ENCODE peak calls at places on chromosomes 5 and 9, in nine cellular contexts. One of them, this sample, is unnamed.

GRCh38 chr5:81717221-81717620 is 33.7 kb downstream of the SSBP2 start:
- ATAC-seq in left lung: no peak
- ATAC-seq in heart left ventricle: no peak
- ATAC-seq in PC-3: no peak
- ATAC-seq in pancreas: no peak
- ATAC-seq in right cardiac atrium: no peak
- ATAC-seq in GM23338: no peak
- ATAC-seq in upper lobe of right lung: no peak
- ATAC-seq in CD8-positive, alpha-beta T cell: no peak
- ATAC-seq in this sample: no peak

GRCh38 chr9:21294904-21295538 is 10.1 kb downstream of the IFNA5 start:
- ATAC-seq in upper lobe of right lung: no peak
- ATAC-seq in CD8-positive, alpha-beta T cell: peak; percentile 29
- ATAC-seq in right cardiac atrium: no peak
- ATAC-seq in PC-3: no peak
- ATAC-seq in pancreas: no peak
- ATAC-seq in left lung: no peak
- ATAC-seq in heart left ventricle: no peak
- ATAC-seq in GM23338: no peak
- ATAC-seq in this sample: no peak

GRCh38 chr5:124655943-124656459 is 90.4 kb downstream of the ZNF608 start:
- ATAC-seq in left lung: peak; percentile 66
- ATAC-seq in PC-3: peak; percentile 84
- ATAC-seq in right cardiac atrium: peak; percentile 75
- ATAC-seq in CD8-positive, alpha-beta T cell: no peak
- ATAC-seq in heart left ventricle: peak; percentile 56
- ATAC-seq in GM23338: no peak
- ATAC-seq in pancreas: peak; percentile 79
- ATAC-seq in upper lobe of right lung: peak; percentile 77
- ATAC-seq in this sample: peak; percentile 20

GRCh38 chr9:70044450-70045307 is 1.0 kb downstream of the MAMDC2 start:
- ATAC-seq in upper lobe of right lung: peak; percentile 57
- ATAC-seq in GM23338: peak; percentile 67
- ATAC-seq in CD8-positive, alpha-beta T cell: no peak
- ATAC-seq in left lung: peak; percentile 79
- ATAC-seq in right cardiac atrium: peak; percentile 73
- ATAC-seq in PC-3: no peak
- ATAC-seq in heart left ventricle: peak; percentile 20
- ATAC-seq in pancreas: peak; percentile 76
- ATAC-seq in this sample: peak; percentile 32

GRCh38 chr5:108715408-108715807 is 32.3 kb upstream of the FER start:
- ATAC-seq in PC-3: no peak
- ATAC-seq in right cardiac atrium: no peak
- ATAC-seq in GM23338: no peak
- ATAC-seq in CD8-positive, alpha-beta T cell: no peak
- ATAC-seq in left lung: no peak
- ATAC-seq in pancreas: no peak
- ATAC-seq in upper lobe of right lung: no peak
- ATAC-seq in heart left ventricle: no peak
- ATAC-seq in this sample: no peak

GRCh38 chr5:60196382-60197113 is 303.0 kb upstream of the PDE4D start:
- ATAC-seq in upper lobe of right lung: peak; percentile 43
- ATAC-seq in GM23338: no peak
- ATAC-seq in right cardiac atrium: no peak
- ATAC-seq in PC-3: peak; percentile 94
- ATAC-seq in pancreas: no peak
- ATAC-seq in left lung: peak; percentile 65
- ATAC-seq in CD8-positive, alpha-beta T cell: no peak
- ATAC-seq in heart left ventricle: no peak
- ATAC-seq in this sample: peak; percentile 60

GRCh38 chr9:134551657-134552348 is 89.8 kb upstream of the COL5A1 start:
- ATAC-seq in PC-3: peak; percentile 88
- ATAC-seq in GM23338: no peak
- ATAC-seq in pancreas: no peak
- ATAC-seq in right cardiac atrium: peak; percentile 41
- ATAC-seq in heart left ventricle: peak; percentile 51
- ATAC-seq in left lung: peak; percentile 51
- ATAC-seq in upper lobe of right lung: peak; percentile 19
- ATAC-seq in CD8-positive, alpha-beta T cell: no peak
- ATAC-seq in this sample: no peak

GRCh38 chr5:172361566-172362238 is 78.1 kb upstream of the UBTD2 start:
- ATAC-seq in upper lobe of right lung: peak; percentile 81
- ATAC-seq in heart left ventricle: no peak
- ATAC-seq in right cardiac atrium: no peak
- ATAC-seq in CD8-positive, alpha-beta T cell: no peak
- ATAC-seq in left lung: peak; percentile 50
- ATAC-seq in GM23338: no peak
- ATAC-seq in PC-3: peak; percentile 97
- ATAC-seq in pancreas: no peak
- ATAC-seq in this sample: peak; percentile 42

GRCh38 chr5:96120120-96120519 is 158.5 kb upstream of the ELL2 start:
- ATAC-seq in CD8-positive, alpha-beta T cell: no peak
- ATAC-seq in pancreas: no peak
- ATAC-seq in heart left ventricle: no peak
- ATAC-seq in GM23338: no peak
- ATAC-seq in right cardiac atrium: no peak
- ATAC-seq in left lung: no peak
- ATAC-seq in PC-3: no peak
- ATAC-seq in upper lobe of right lung: no peak
- ATAC-seq in this sample: no peak

GRCh38 chr9:69325409-69326212 is 596 bp downstream of the ENTREP1 start:
- ATAC-seq in pancreas: no peak
- ATAC-seq in left lung: peak; percentile 17
- ATAC-seq in GM23338: peak; percentile 29
- ATAC-seq in upper lobe of right lung: peak; percentile 16
- ATAC-seq in PC-3: peak; percentile 51
- ATAC-seq in heart left ventricle: peak; percentile 32
- ATAC-seq in right cardiac atrium: peak; percentile 6
- ATAC-seq in CD8-positive, alpha-beta T cell: no peak
- ATAC-seq in this sample: peak; percentile 20

GRCh38 chr5:60649288-60649917 is 50.6 kb downstream of the DEPDC1B start:
- ATAC-seq in pancreas: no peak
- ATAC-seq in upper lobe of right lung: no peak
- ATAC-seq in CD8-positive, alpha-beta T cell: no peak
- ATAC-seq in GM23338: no peak
- ATAC-seq in right cardiac atrium: no peak
- ATAC-seq in heart left ventricle: no peak
- ATAC-seq in PC-3: peak; percentile 55
- ATAC-seq in left lung: peak; percentile 36
- ATAC-seq in this sample: no peak

GRCh38 chr9:34328983-34329832 is at the start of the genes KIF24 and NUDT2:
- ATAC-seq in right cardiac atrium: peak; percentile 98
- ATAC-seq in PC-3: peak; percentile 94
- ATAC-seq in pancreas: peak; percentile 94
- ATAC-seq in upper lobe of right lung: peak; percentile 98
- ATAC-seq in heart left ventricle: peak; percentile 98
- ATAC-seq in left lung: peak; percentile 96
- ATAC-seq in CD8-positive, alpha-beta T cell: peak; percentile 91
- ATAC-seq in GM23338: peak; percentile 94
- ATAC-seq in this sample: peak; percentile 98

GRCh38 chr5:68178579-68178978 is 37.0 kb upstream of the PIK3R1 start:
- ATAC-seq in GM23338: no peak
- ATAC-seq in PC-3: no peak
- ATAC-seq in left lung: no peak
- ATAC-seq in heart left ventricle: no peak
- ATAC-seq in right cardiac atrium: no peak
- ATAC-seq in CD8-positive, alpha-beta T cell: no peak
- ATAC-seq in upper lobe of right lung: no peak
- ATAC-seq in pancreas: no peak
- ATAC-seq in this sample: no peak

GRCh38 chr5:172689801-172690200 is 48.7 kb downstream of the NEURL1B start:
- ATAC-seq in CD8-positive, alpha-beta T cell: no peak
- ATAC-seq in PC-3: no peak
- ATAC-seq in left lung: no peak
- ATAC-seq in upper lobe of right lung: no peak
- ATAC-seq in pancreas: no peak
- ATAC-seq in right cardiac atrium: no peak
- ATAC-seq in GM23338: no peak
- ATAC-seq in heart left ventricle: no peak
- ATAC-seq in this sample: no peak

GRCh38 chr5:170278611-170279500 is 18.7 kb downstream of the LCP2 start:
- ATAC-seq in upper lobe of right lung: peak; percentile 72
- ATAC-seq in PC-3: no peak
- ATAC-seq in pancreas: no peak
- ATAC-seq in left lung: peak; percentile 64
- ATAC-seq in GM23338: peak; percentile 25
- ATAC-seq in heart left ventricle: peak; percentile 56
- ATAC-seq in right cardiac atrium: peak; percentile 62
- ATAC-seq in CD8-positive, alpha-beta T cell: peak; percentile 67
- ATAC-seq in this sample: no peak

DNA sequence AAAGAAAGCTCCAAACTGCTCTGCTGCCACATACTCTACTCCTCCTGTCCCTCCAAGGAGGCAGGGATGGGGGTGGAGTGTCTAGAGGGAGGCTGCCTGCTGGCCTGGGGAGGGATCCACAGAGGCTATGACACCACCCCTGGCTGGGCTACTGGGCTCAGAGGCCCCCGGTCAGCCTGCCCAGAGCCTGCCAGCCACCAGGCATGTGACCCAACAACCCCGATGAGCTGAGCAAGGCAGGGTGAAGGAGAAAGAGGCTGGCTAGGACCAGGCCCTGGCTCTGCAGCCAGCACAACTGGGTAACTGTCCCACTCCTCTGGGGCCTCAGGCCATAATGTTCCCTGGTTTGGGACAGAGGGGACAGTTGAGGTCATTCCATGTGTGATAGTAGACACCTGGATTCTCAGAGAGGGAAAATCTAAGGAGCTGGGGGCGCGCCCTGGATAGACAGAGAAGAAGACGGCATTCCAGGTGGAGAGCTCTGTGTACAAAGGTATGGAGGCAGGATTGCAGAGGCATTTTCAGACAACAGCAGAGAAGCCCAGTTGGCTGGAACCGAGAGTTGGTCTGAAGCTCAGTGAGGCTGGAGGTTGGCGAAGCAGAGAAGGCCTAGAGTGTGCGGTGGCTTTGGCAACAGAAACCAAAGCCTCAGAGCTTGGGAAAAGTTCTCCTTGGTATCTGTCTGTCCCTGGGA is 33.8 kb upstream of the IL17B start:
- ATAC-seq in heart left ventricle: peak; percentile 27
- ATAC-seq in CD8-positive, alpha-beta T cell: no peak
- ATAC-seq in pancreas: no peak
- ATAC-seq in upper lobe of right lung: peak; percentile 3
- ATAC-seq in left lung: no peak
- ATAC-seq in PC-3: no peak
- ATAC-seq in right cardiac atrium: peak; percentile 21
- ATAC-seq in GM23338: no peak
- ATAC-seq in this sample: peak; percentile 20
- H3K4me3 ChIP-seq in heart left ventricle: peak overlapping the region; percentile 48
- H3K4me3 ChIP-seq in CD8-positive, alpha-beta T cell: no peak overlapping the region
- H3K4me3 ChIP-seq in pancreas: no peak overlapping the region
- H3K4me3 ChIP-seq in upper lobe of right lung: peak overlapping the region; percentile 55
- H3K4me3 ChIP-seq in left lung: no peak overlapping the region
- H3K4me3 ChIP-seq in PC-3: no peak overlapping the region
- H3K4me3 ChIP-seq in right cardiac atrium: no peak overlapping the region
- H3K4me3 ChIP-seq in GM23338: no peak overlapping the region
- H3K4me3 ChIP-seq in this sample: peak overlapping the region; percentile 84

GRCh38 chr5:2753452-2754409 is 2.3 kb upstream of the IRX2 start:
- ATAC-seq in pancreas: no peak
- ATAC-seq in PC-3: no peak
- ATAC-seq in CD8-positive, alpha-beta T cell: no peak
- ATAC-seq in left lung: no peak
- ATAC-seq in heart left ventricle: no peak
- ATAC-seq in GM23338: no peak
- ATAC-seq in upper lobe of right lung: no peak
- ATAC-seq in right cardiac atrium: no peak
- ATAC-seq in this sample: no peak
- H3K4me1 ChIP-seq in pancreas: peaks cover 6% of the 10 kb centered on the region
- H3K4me1 ChIP-seq in PC-3: peaks cover 36% of the 10 kb centered on the region
- H3K4me1 ChIP-seq in CD8-positive, alpha-beta T cell: no peaks in the 10 kb centered on the region
- H3K4me1 ChIP-seq in left lung: peaks cover 10% of the 10 kb centered on the region
- H3K4me1 ChIP-seq in heart left ventricle: peaks cover 59% of the 10 kb centered on the region
- H3K4me1 ChIP-seq in GM23338: peaks cover 37% of the 10 kb centered on the region
- H3K4me1 ChIP-seq in upper lobe of right lung: peaks cover 5% of the 10 kb centered on the region
- H3K4me1 ChIP-seq in right cardiac atrium: no peaks in the 10 kb centered on the region
- H3K4me1 ChIP-seq in this sample: peaks cover 31% of the 10 kb centered on the region

GRCh38 chr5:31362931-31363568 is 168.8 kb downstream of the DROSHA start:
- ATAC-seq in right cardiac atrium: no peak
- ATAC-seq in left lung: no peak
- ATAC-seq in upper lobe of right lung: no peak
- ATAC-seq in GM23338: no peak
- ATAC-seq in PC-3: no peak
- ATAC-seq in CD8-positive, alpha-beta T cell: no peak
- ATAC-seq in heart left ventricle: no peak
- ATAC-seq in pancreas: no peak
- ATAC-seq in this sample: no peak

GRCh38 chr5:31359839-31360238 is 166.4 kb downstream of the CDH6 start:
- ATAC-seq in right cardiac atrium: no peak
- ATAC-seq in heart left ventricle: no peak
- ATAC-seq in left lung: no peak
- ATAC-seq in PC-3: no peak
- ATAC-seq in GM23338: no peak
- ATAC-seq in pancreas: no peak
- ATAC-seq in upper lobe of right lung: no peak
- ATAC-seq in CD8-positive, alpha-beta T cell: no peak
- ATAC-seq in this sample: no peak

GRCh38 chr5:31361906-31362900 is 168.7 kb downstream of the CDH6 start:
- ATAC-seq in left lung: no peak
- ATAC-seq in upper lobe of right lung: no peak
- ATAC-seq in PC-3: no peak
- ATAC-seq in CD8-positive, alpha-beta T cell: no peak
- ATAC-seq in right cardiac atrium: no peak
- ATAC-seq in GM23338: peak; percentile 40
- ATAC-seq in heart left ventricle: no peak
- ATAC-seq in pancreas: no peak
- ATAC-seq in this sample: no peak

GRCh38 chr5:31364881-31365636 is 166.8 kb downstream of the DROSHA start:
- ATAC-seq in heart left ventricle: no peak
- ATAC-seq in left lung: no peak
- ATAC-seq in right cardiac atrium: no peak
- ATAC-seq in GM23338: no peak
- ATAC-seq in CD8-positive, alpha-beta T cell: no peak
- ATAC-seq in PC-3: no peak
- ATAC-seq in pancreas: no peak
- ATAC-seq in upper lobe of right lung: no peak
- ATAC-seq in this sample: no peak

DNA sequence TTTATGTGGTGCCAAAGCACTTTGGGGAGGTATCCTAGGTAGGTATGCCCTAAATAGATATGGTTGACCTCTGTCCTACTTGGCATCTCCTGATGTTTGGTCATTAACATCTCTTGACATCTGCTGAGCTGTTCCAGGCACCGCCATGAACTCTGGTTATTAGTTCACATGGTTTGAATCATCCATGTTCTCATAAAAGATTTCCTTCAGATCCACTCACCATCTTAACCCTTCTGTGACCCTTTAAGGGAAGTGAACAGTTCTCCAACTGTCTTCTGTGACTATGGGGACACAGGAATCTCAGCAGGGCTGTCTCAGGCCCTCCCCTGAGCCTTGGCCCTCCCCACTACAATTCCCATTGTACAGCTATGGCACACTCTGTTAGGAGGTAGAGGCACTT is 167.7 kb downstream of the CDH6 start:
- ATAC-seq in PC-3: no peak
- ATAC-seq in left lung: no peak
- ATAC-seq in right cardiac atrium: no peak
- ATAC-seq in heart left ventricle: peak; percentile 49
- ATAC-seq in GM23338: no peak
- ATAC-seq in pancreas: no peak
- ATAC-seq in CD8-positive, alpha-beta T cell: no peak
- ATAC-seq in upper lobe of right lung: no peak
- ATAC-seq in this sample: no peak
- H3K27ac ChIP-seq in PC-3: no peak overlapping the region
- H3K27ac ChIP-seq in left lung: no peak overlapping the region
- H3K27ac ChIP-seq in right cardiac atrium: no peak overlapping the region
- H3K27ac ChIP-seq in heart left ventricle: no peak overlapping the region
- H3K27ac ChIP-seq in GM23338: peak overlapping the region; percentile 82
- H3K27ac ChIP-seq in pancreas: no peak overlapping the region
- H3K27ac ChIP-seq in CD8-positive, alpha-beta T cell: no peak overlapping the region
- H3K27ac ChIP-seq in upper lobe of right lung: no peak overlapping the region
- H3K27ac ChIP-seq in this sample: no peak overlapping the region

GRCh38 chr5:141135030-141135717 is at the start of gene PCDHB5:
- ATAC-seq in PC-3: no peak
- ATAC-seq in CD8-positive, alpha-beta T cell: no peak
- ATAC-seq in upper lobe of right lung: peak; percentile 42
- ATAC-seq in GM23338: peak; percentile 90
- ATAC-seq in pancreas: peak; percentile 94
- ATAC-seq in left lung: peak; percentile 74
- ATAC-seq in right cardiac atrium: peak; percentile 21
- ATAC-seq in heart left ventricle: no peak
- ATAC-seq in this sample: no peak
- H3K4me3 ChIP-seq in PC-3: no peak within 1 kb of the TSS
- H3K4me3 ChIP-seq in CD8-positive, alpha-beta T cell: no peak within 1 kb of the TSS
- H3K4me3 ChIP-seq in upper lobe of right lung: peak within 1 kb of the TSS; percentile 29
- H3K4me3 ChIP-seq in GM23338: peak within 1 kb of the TSS; percentile 69
- H3K4me3 ChIP-seq in pancreas: peak within 1 kb of the TSS; percentile 12
- H3K4me3 ChIP-seq in left lung: peak within 1 kb of the TSS; percentile 12
- H3K4me3 ChIP-seq in right cardiac atrium: peak within 1 kb of the TSS; percentile 64
- H3K4me3 ChIP-seq in heart left ventricle: peak within 1 kb of the TSS; percentile 37
- H3K4me3 ChIP-seq in this sample: peak within 1 kb of the TSS; percentile 34

This sample was measured in gastroesophageal sphincter.